ENCODE peak calls at places on chromosomes 13 and 19, in eight cellular contexts. One of them, this sample, is unnamed.

GRCh38 chr19:8571006-8571411 is 6.2 kb downstream of the MYO1F start:
- DNase-seq in LHCN-M2: peak; percentile 62
- DNase-seq in Peyer's patch: peak; percentile 84
- DNase-seq in foreskin fibroblast: peak; percentile 66
- DNase-seq in GM23248: peak; percentile 92
- DNase-seq in AG04450: no peak
- DNase-seq in neural progenitor cell: no peak
- DNase-seq in RKO: no peak
- DNase-seq in this sample: peak; percentile 53

GRCh38 chr13:112686987-112687386 is 2.9 kb upstream of the ATP11A start:
- DNase-seq in LHCN-M2: no peak
- DNase-seq in Peyer's patch: no peak
- DNase-seq in foreskin fibroblast: no peak
- DNase-seq in GM23248: no peak
- DNase-seq in AG04450: no peak
- DNase-seq in neural progenitor cell: no peak
- DNase-seq in RKO: no peak
- DNase-seq in this sample: no peak

GRCh38 chr19:18723871-18724377 is 40.4 kb downstream of the CRTC1 start:
- DNase-seq in LHCN-M2: no peak
- DNase-seq in Peyer's patch: no peak
- DNase-seq in foreskin fibroblast: no peak
- DNase-seq in GM23248: no peak
- DNase-seq in AG04450: no peak
- DNase-seq in neural progenitor cell: no peak
- DNase-seq in RKO: no peak
- DNase-seq in this sample: no peak

GRCh38 chr13:75345191-75345590 is 136.8 kb downstream of the TBC1D4 start:
- DNase-seq in LHCN-M2: peak; percentile 43
- DNase-seq in Peyer's patch: no peak
- DNase-seq in foreskin fibroblast: peak; percentile 18
- DNase-seq in GM23248: peak; percentile 32
- DNase-seq in AG04450: no peak
- DNase-seq in neural progenitor cell: no peak
- DNase-seq in RKO: no peak
- DNase-seq in this sample: peak; percentile 57

GRCh38 chr19:40223135-40223822 is 3.2 kb downstream of the CCNP start:
- DNase-seq in LHCN-M2: no peak
- DNase-seq in Peyer's patch: peak; percentile 75
- DNase-seq in foreskin fibroblast: no peak
- DNase-seq in GM23248: no peak
- DNase-seq in AG04450: no peak
- DNase-seq in neural progenitor cell: peak; percentile 33
- DNase-seq in RKO: no peak
- DNase-seq in this sample: peak; percentile 47

GRCh38 chr19:40604647-40605200 is 3.6 kb downstream of the LTBP4 start:
- DNase-seq in LHCN-M2: no peak
- DNase-seq in Peyer's patch: peak; percentile 76
- DNase-seq in foreskin fibroblast: no peak
- DNase-seq in GM23248: no peak
- DNase-seq in AG04450: no peak
- DNase-seq in neural progenitor cell: peak; percentile 34
- DNase-seq in RKO: no peak
- DNase-seq in this sample: peak; percentile 61

GRCh38 chr13:107586216-107586615 is 629.1 kb downstream of the LIG4 start:
- DNase-seq in LHCN-M2: no peak
- DNase-seq in Peyer's patch: no peak
- DNase-seq in foreskin fibroblast: no peak
- DNase-seq in GM23248: peak; percentile 86
- DNase-seq in AG04450: peak; percentile 33
- DNase-seq in neural progenitor cell: no peak
- DNase-seq in RKO: no peak
- DNase-seq in this sample: no peak

GRCh38 chr19:38707512-38708114 is 36.7 kb downstream of the CAPN12 start:
- DNase-seq in LHCN-M2: no peak
- DNase-seq in Peyer's patch: peak; percentile 66
- DNase-seq in foreskin fibroblast: peak; percentile 12
- DNase-seq in GM23248: peak; percentile 36
- DNase-seq in AG04450: no peak
- DNase-seq in neural progenitor cell: no peak
- DNase-seq in RKO: no peak
- DNase-seq in this sample: peak; percentile 39

GRCh38 chr19:16571689-16572331 is 405 bp downstream of the SLC35E1 start:
- DNase-seq in LHCN-M2: no peak
- DNase-seq in Peyer's patch: no peak
- DNase-seq in foreskin fibroblast: no peak
- DNase-seq in GM23248: peak; percentile 66
- DNase-seq in AG04450: no peak
- DNase-seq in neural progenitor cell: no peak
- DNase-seq in RKO: peak; percentile 52
- DNase-seq in this sample: peak; percentile 26

GRCh38 chr19:38596057-38596981 is 21.4 kb downstream of the MAP4K1 start:
- DNase-seq in LHCN-M2: no peak
- DNase-seq in Peyer's patch: peak; percentile 57
- DNase-seq in foreskin fibroblast: no peak
- DNase-seq in GM23248: peak; percentile 32
- DNase-seq in AG04450: no peak
- DNase-seq in neural progenitor cell: peak; percentile 95
- DNase-seq in RKO: no peak
- DNase-seq in this sample: peak; percentile 50

GRCh38 chr19:28217064-28217463 is 995.9 kb downstream of the UQCRFS1 start:
- DNase-seq in LHCN-M2: no peak
- DNase-seq in Peyer's patch: no peak
- DNase-seq in foreskin fibroblast: no peak
- DNase-seq in GM23248: no peak
- DNase-seq in AG04450: no peak
- DNase-seq in neural progenitor cell: peak; percentile 39
- DNase-seq in RKO: peak; percentile 3
- DNase-seq in this sample: no peak

GRCh38 chr19:17358395-17358794 is 18.7 kb downstream of the PLVAP start:
- DNase-seq in LHCN-M2: no peak
- DNase-seq in Peyer's patch: no peak
- DNase-seq in foreskin fibroblast: peak; percentile 62
- DNase-seq in GM23248: peak; percentile 50
- DNase-seq in AG04450: no peak
- DNase-seq in neural progenitor cell: no peak
- DNase-seq in RKO: peak; percentile 72
- DNase-seq in this sample: no peak

GRCh38 chr13:47233734-47234133 is 336.9 kb upstream of the HTR2A start:
- DNase-seq in LHCN-M2: no peak
- DNase-seq in Peyer's patch: no peak
- DNase-seq in foreskin fibroblast: peak; percentile 18
- DNase-seq in GM23248: peak; percentile 11
- DNase-seq in AG04450: no peak
- DNase-seq in neural progenitor cell: no peak
- DNase-seq in RKO: no peak
- DNase-seq in this sample: no peak

GRCh38 chr19:47865166-47865565 is 6.1 kb downstream of the TPRX2 start:
- DNase-seq in LHCN-M2: no peak
- DNase-seq in Peyer's patch: no peak
- DNase-seq in foreskin fibroblast: no peak
- DNase-seq in GM23248: no peak
- DNase-seq in AG04450: no peak
- DNase-seq in neural progenitor cell: no peak
- DNase-seq in RKO: no peak
- DNase-seq in this sample: no peak

GRCh38 chr13:49219647-49220034 is 497 bp upstream of the MLNR start:
- DNase-seq in LHCN-M2: peak; percentile 9
- DNase-seq in Peyer's patch: no peak
- DNase-seq in foreskin fibroblast: no peak
- DNase-seq in GM23248: no peak
- DNase-seq in AG04450: no peak
- DNase-seq in neural progenitor cell: no peak
- DNase-seq in RKO: no peak
- DNase-seq in this sample: no peak

GRCh38 chr19:2546128-2547032 is 70.5 kb downstream of the GADD45B start:
- DNase-seq in LHCN-M2: no peak
- DNase-seq in Peyer's patch: peak; percentile 78
- DNase-seq in foreskin fibroblast: no peak
- DNase-seq in GM23248: no peak
- DNase-seq in AG04450: no peak
- DNase-seq in neural progenitor cell: peak; percentile 90
- DNase-seq in RKO: no peak
- DNase-seq in this sample: peak; percentile 40

GRCh38 chr13:96020155-96020575 is 33.0 kb downstream of the UGGT2 start:
- DNase-seq in LHCN-M2: peak; percentile 58
- DNase-seq in Peyer's patch: peak; percentile 57
- DNase-seq in foreskin fibroblast: peak; percentile 37
- DNase-seq in GM23248: peak; percentile 73
- DNase-seq in AG04450: peak; percentile 27
- DNase-seq in neural progenitor cell: peak; percentile 79
- DNase-seq in RKO: peak; percentile 82
- DNase-seq in this sample: peak; percentile 67

GRCh38 chr19:38831142-38831605 is 420 bp downstream of the ECH1 start:
- DNase-seq in LHCN-M2: peak; percentile 89
- DNase-seq in Peyer's patch: peak; percentile 83
- DNase-seq in foreskin fibroblast: peak; percentile 94
- DNase-seq in GM23248: peak; percentile 96
- DNase-seq in AG04450: peak; percentile 82
- DNase-seq in neural progenitor cell: peak; percentile 56
- DNase-seq in RKO: peak; percentile 90
- DNase-seq in this sample: peak; percentile 65

GRCh38 chr13:101499406-101499805 is 46.9 kb downstream of the ITGBL1 start:
- DNase-seq in LHCN-M2: peak; percentile 57
- DNase-seq in Peyer's patch: no peak
- DNase-seq in foreskin fibroblast: peak; percentile 50
- DNase-seq in GM23248: peak; percentile 82
- DNase-seq in AG04450: no peak
- DNase-seq in neural progenitor cell: no peak
- DNase-seq in RKO: no peak
- DNase-seq in this sample: no peak

GRCh38 chr19:13693933-13694332 is 70.4 kb upstream of the MRI1 start:
- DNase-seq in LHCN-M2: no peak
- DNase-seq in Peyer's patch: no peak
- DNase-seq in foreskin fibroblast: no peak
- DNase-seq in GM23248: no peak
- DNase-seq in AG04450: no peak
- DNase-seq in neural progenitor cell: peak; percentile 10
- DNase-seq in RKO: no peak
- DNase-seq in this sample: no peak

GRCh38 chr13:38542601-38543000 is 144.3 kb upstream of the FREM2 start:
- DNase-seq in LHCN-M2: peak; percentile 57
- DNase-seq in Peyer's patch: no peak
- DNase-seq in foreskin fibroblast: no peak
- DNase-seq in GM23248: peak; percentile 52
- DNase-seq in AG04450: no peak
- DNase-seq in neural progenitor cell: no peak
- DNase-seq in RKO: peak; percentile 23
- DNase-seq in this sample: no peak

GRCh38 chr13:53151692-53152421 is 123.2 kb downstream of the OLFM4 start:
- DNase-seq in LHCN-M2: no peak
- DNase-seq in Peyer's patch: peak; percentile 62
- DNase-seq in foreskin fibroblast: no peak
- DNase-seq in GM23248: peak; percentile 40
- DNase-seq in AG04450: no peak
- DNase-seq in neural progenitor cell: peak; percentile 87
- DNase-seq in RKO: peak; percentile 50
- DNase-seq in this sample: peak; percentile 62

GRCh38 chr13:83503424-83503823 is 378.9 kb downstream of the SLITRK1 start:
- DNase-seq in LHCN-M2: peak; percentile 89
- DNase-seq in Peyer's patch: no peak
- DNase-seq in foreskin fibroblast: peak; percentile 54
- DNase-seq in GM23248: peak; percentile 73
- DNase-seq in AG04450: no peak
- DNase-seq in neural progenitor cell: no peak
- DNase-seq in RKO: no peak
- DNase-seq in this sample: no peak

GRCh38 chr19:53897459-53897858 is 11.6 kb upstream of the CACNG7 start:
- DNase-seq in LHCN-M2: no peak
- DNase-seq in Peyer's patch: no peak
- DNase-seq in foreskin fibroblast: no peak
- DNase-seq in GM23248: no peak
- DNase-seq in AG04450: no peak
- DNase-seq in neural progenitor cell: no peak
- DNase-seq in RKO: no peak
- DNase-seq in this sample: no peak

GRCh38 chr19:1273263-1274041 is 1.9 kb upstream of the FAM174C start:
- DNase-seq in LHCN-M2: no peak
- DNase-seq in Peyer's patch: no peak
- DNase-seq in foreskin fibroblast: no peak
- DNase-seq in GM23248: peak; percentile 37
- DNase-seq in AG04450: no peak
- DNase-seq in neural progenitor cell: no peak
- DNase-seq in RKO: peak; percentile 76
- DNase-seq in this sample: no peak